ENCODE peak calls at places on chromosomes 11 and 22, in eight cellular contexts. K is endothelial cell, Q is PC-3, A is K562, E is Calu3, S is H9, Y is brain microvascular endothelial cell, R is lower leg skin. T is an unnamed sample.

GRCh38 chr22:39171623-39172264 is 19.3 kb upstream of the CBX7 start:
- DNase-seq in K (no peak), Q (no peak), A (no peak), E (no peak), S (peak; percentile 72), Y (no peak), R (peak; percentile 86), T (no peak)

GRCh38 chr11:111047376-111047775 is 198.1 kb upstream of the POU2AF2 start:
- DNase-seq in K (no peak), Q (no peak), A (no peak), E (no peak), S (peak; percentile 47), Y (no peak), R (no peak), T (peak; percentile 13)

GRCh38 chr11:120108154-120108784 is 29.6 kb downstream of the TRIM29 start:
- DNase-seq in K (peak; percentile 86), Q (peak; percentile 80), A (peak; percentile 89), E (peak; percentile 75), S (peak; percentile 78), Y (peak; percentile 50), R (peak; percentile 94), T (peak; percentile 88)

GRCh38 chr11:93529707-93530467 is 13.3 kb downstream of the SMCO4 start:
- DNase-seq in K (no peak), Q (no peak), A (no peak), E (no peak), S (no peak), Y (peak; percentile 28), R (no peak), T (no peak)

GRCh38 chr11:9565822-9566560 is 7.5 kb upstream of the WEE1 start:
- DNase-seq in K (no peak), Q (peak; percentile 99), A (peak; percentile 88), E (peak; percentile 83), S (peak; percentile 89), Y (peak; percentile 100), R (no peak), T (no peak)

GRCh38 chr11:64522843-64523242 is 68.2 kb upstream of the SLC22A12 start:
- DNase-seq in K (no peak), Q (no peak), A (no peak), E (no peak), S (no peak), Y (no peak), R (no peak), T (no peak)

GRCh38 chr22:38963872-38964271 is 6.5 kb downstream of the APOBEC3A start:
- DNase-seq in K (no peak), Q (no peak), A (no peak), E (peak; percentile 36), S (no peak), Y (no peak), R (no peak), T (no peak)

GRCh38 chr11:123286761-123287160 is 91.7 kb upstream of the CLMP start:
- DNase-seq in K (no peak), Q (no peak), A (no peak), E (no peak), S (no peak), Y (no peak), R (no peak), T (no peak)

GRCh38 chr11:118791961-118792578 is 1.1 kb upstream of the DDX6 start:
- DNase-seq in K (peak; percentile 28), Q (peak; percentile 12), A (peak; percentile 32), E (peak; percentile 12), S (peak; percentile 39), Y (peak; percentile 2), R (no peak), T (peak; percentile 39)

GRCh38 chr11:79119491-79120284 is 321.1 kb downstream of the TENM4 start:
- DNase-seq in K (no peak), Q (no peak), A (no peak), E (no peak), S (no peak), Y (no peak), R (peak; percentile 45), T (no peak)

GRCh38 chr11:106691807-106692365 is 326.4 kb downstream of the GUCY1A2 start:
- DNase-seq in K (no peak), Q (peak; percentile 50), A (no peak), E (no peak), S (no peak), Y (peak; percentile 22), R (no peak), T (no peak)

GRCh38 chr11:2114430-2115241 is 24.6 kb downstream of the IGF2 start:
- DNase-seq in K (no peak), Q (no peak), A (no peak), E (no peak), S (no peak), Y (no peak), R (no peak), T (no peak)

GRCh38 chr11:1158681-1159525 is 1.1 kb downstream of the MUC5AC start:
- DNase-seq in K (no peak), Q (no peak), A (no peak), E (peak; percentile 20), S (peak; percentile 21), Y (no peak), R (peak; percentile 78), T (no peak)

GRCh38 chr22:23182289-23183106 is 2.2 kb downstream of the BCR start:
- DNase-seq in K (no peak), Q (peak; percentile 72), A (peak; percentile 88), E (peak; percentile 34), S (no peak), Y (no peak), R (no peak), T (peak; percentile 57)

GRCh38 chr11:17598700-17599459 is 51.8 kb downstream of the OTOG start:
- DNase-seq in K (peak; percentile 90), Q (peak; percentile 78), A (peak; percentile 67), E (peak; percentile 84), S (peak; percentile 85), Y (peak; percentile 59), R (peak; percentile 92), T (peak; percentile 94)

GRCh38 chr11:60988658-60989057 is 17.2 kb downstream of the CD6 start:
- DNase-seq in K (no peak), Q (no peak), A (no peak), E (no peak), S (no peak), Y (no peak), R (no peak), T (no peak)

GRCh38 chr11:68942090-68942620 is 38.5 kb downstream of the IGHMBP2 start:
- DNase-seq in K (no peak), Q (no peak), A (no peak), E (no peak), S (no peak), Y (no peak), R (no peak), T (no peak)

GRCh38 chr22:22404598-22405284 is 103.8 kb downstream of the ZNF280B start:
- DNase-seq in K (no peak), Q (no peak), A (no peak), E (no peak), S (peak; percentile 15), Y (no peak), R (peak; percentile 56), T (no peak)

DNA sequence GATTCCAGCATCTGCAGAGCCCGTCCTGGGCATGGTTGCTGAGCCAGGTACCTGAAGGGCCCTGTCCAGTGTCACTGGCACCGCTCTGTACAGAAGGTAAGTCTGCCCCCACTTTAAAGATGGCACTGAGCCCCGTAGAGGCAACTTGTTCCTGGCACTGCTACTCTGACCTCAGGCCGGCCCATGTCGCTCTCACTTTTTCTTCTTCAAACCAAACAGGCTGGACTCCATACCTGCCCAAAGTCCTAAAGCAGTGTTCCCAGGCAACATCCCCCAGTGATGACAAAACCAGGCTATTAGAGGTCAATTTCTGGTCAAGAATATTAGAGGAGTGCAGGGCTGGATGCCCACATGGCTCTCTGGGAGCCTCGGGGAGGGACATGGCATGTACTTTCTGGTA is 46.6 kb upstream of the TTLL12 start:
- DNase-seq in K (no peak), Q (no peak), A (no peak), E (no peak), S (no peak), Y (no peak), R (no peak), T (no peak)
- TF ChIP-seq CTCF in K (no peak), Q (no peak), A (no peak), E (no peak), S (no peak), Y (no peak), R (no peak), T (no peak)

GRCh38 chr11:14858404-14858803 is 33.6 kb downstream of the CYP2R1 start:
- DNase-seq in K (no peak), Q (no peak), A (no peak), E (no peak), S (no peak), Y (no peak), R (no peak), T (no peak)

GRCh38 chr11:14855890-14856289 is 36.1 kb downstream of the CYP2R1 start:
- DNase-seq in K (no peak), Q (no peak), A (no peak), E (no peak), S (no peak), Y (no peak), R (no peak), T (no peak)

GRCh38 chr11:14852571-14853177 is 39.4 kb downstream of the CYP2R1 start:
- DNase-seq in K (no peak), Q (no peak), A (no peak), E (no peak), S (no peak), Y (no peak), R (no peak), T (no peak)

DNA sequence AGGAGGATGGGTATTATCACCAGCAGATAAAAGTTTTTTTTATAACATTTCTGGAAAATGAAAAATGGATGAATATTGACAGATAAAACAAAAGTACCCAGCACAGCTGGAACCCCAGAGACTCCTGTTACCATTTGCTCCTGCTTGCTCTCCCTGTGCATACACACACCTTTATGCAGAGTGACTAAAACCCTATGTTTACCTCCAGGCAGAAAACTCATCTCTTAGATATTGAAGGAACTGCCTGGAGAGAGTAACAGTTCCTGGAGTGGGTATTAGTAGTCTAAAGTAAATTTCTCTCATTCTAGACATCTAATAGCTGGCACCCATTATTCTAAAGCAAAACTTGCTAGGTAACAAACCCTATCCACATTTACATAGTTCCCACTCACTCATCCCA is 38.0 kb downstream of the CYP2R1 start:
- DNase-seq in K (no peak), Q (peak; percentile 31), A (no peak), E (no peak), S (no peak), Y (no peak), R (no peak), T (no peak)
- TF ChIP-seq CTCF in K (no peak), Q (no peak), A (no peak), E (no peak), S (no peak), Y (no peak), R (no peak), T (no peak)

DNA sequence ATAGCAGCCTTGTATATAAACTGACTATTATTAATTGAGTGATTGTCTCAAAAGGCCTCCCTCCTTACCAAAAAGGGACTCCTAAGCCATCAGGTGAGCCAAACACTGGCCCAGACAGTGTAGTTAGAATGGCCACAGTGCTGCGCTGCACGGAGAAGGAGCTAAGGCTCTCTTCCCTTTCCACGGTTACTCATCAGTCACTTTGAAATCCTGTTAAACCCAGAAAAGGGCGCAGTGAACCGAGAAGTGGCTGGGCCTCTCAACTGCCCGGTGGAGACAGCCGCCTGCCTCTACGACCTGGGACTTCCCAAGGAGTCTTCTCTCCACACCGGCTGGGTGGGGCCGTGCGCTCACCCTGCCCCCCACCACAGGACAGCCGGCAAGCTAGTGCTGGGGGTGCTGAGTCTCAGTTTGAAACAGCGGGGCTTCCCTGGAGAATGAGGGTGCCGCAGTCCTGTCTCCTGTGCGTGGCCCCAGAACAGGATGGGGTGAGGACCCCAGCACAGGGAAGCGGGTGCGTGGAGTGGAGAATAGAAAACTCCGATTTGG is 1.3 kb downstream of the MYH9 start:
- DNase-seq in K (no peak), Q (no peak), A (no peak), E (peak; percentile 57), S (no peak), Y (no peak), R (no peak), T (peak; percentile 60)
- TF ChIP-seq CTCF in K (no peak), Q (no peak), A (no peak), E (no peak), S (no peak), Y (no peak), R (no peak), T (no peak)

GRCh38 chr11:45470151-45471001 is 184.2 kb upstream of the SYT13 start:
- DNase-seq in K (no peak), Q (no peak), A (no peak), E (no peak), S (no peak), Y (peak; percentile 1), R (no peak), T (no peak)
- TF ChIP-seq CTCF in K (no peak), Q (no peak), A (no peak), E (no peak), S (no peak), Y (no peak), R (no peak), T (no peak)

T was measured in nephron progenitor cell.